ENCODE peak calls at places on chromosomes 5 and 9, in six cellular contexts. K is gastrocnemius medialis, B is heart left ventricle, Q is uterus, V is esophagus squamous epithelium, W is tibial nerve. A is an unnamed sample.

GRCh38 chr5:58905944-58906343 is 323.1 kb downstream of the RAB3C start:
- DNase-seq in K (no peak), B (no peak), Q (no peak), V (no peak), W (no peak), A (no peak)

GRCh38 chr5:759781-760362 is 24.7 kb downstream of the ZDHHC11B start:
- DNase-seq in K (no peak), B (peak; percentile 61), Q (no peak), V (no peak), W (no peak), A (peak; percentile 25)

GRCh38 chr9:85524531-85524930 is 217.2 kb downstream of the AGTPBP1 start:
- DNase-seq in K (no peak), B (no peak), Q (no peak), V (no peak), W (no peak), A (no peak)

GRCh38 chr9:35729101-35729500 is 2.9 kb downstream of the TLN1 start:
- DNase-seq in K (no peak), B (no peak), Q (no peak), V (no peak), W (no peak), A (no peak)

GRCh38 chr9:127858041-127858512 is 3.6 kb upstream of the ENG start:
- DNase-seq in K (no peak), B (peak; percentile 91), Q (peak; percentile 59), V (no peak), W (no peak), A (no peak)

GRCh38 chr9:74858753-74859414 is 28.8 kb downstream of the TRPM6 start:
- DNase-seq in K (no peak), B (no peak), Q (no peak), V (no peak), W (no peak), A (no peak)

GRCh38 chr5:115850771-115851416 is 9.2 kb downstream of the AP3S1 start:
- DNase-seq in K (no peak), B (no peak), Q (no peak), V (no peak), W (no peak), A (no peak)

GRCh38 chr9:113581865-113582697 is 118.6 kb downstream of the RGS3 start:
- DNase-seq in K (peak; percentile 40), B (peak; percentile 88), Q (peak; percentile 61), V (peak; percentile 65), W (peak; percentile 53), A (peak; percentile 84)

GRCh38 chr5:19771174-19771835 is 216.7 kb downstream of the CDH18 start:
- DNase-seq in K (no peak), B (no peak), Q (no peak), V (no peak), W (no peak), A (no peak)

GRCh38 chr5:177367981-177368960 is 10.5 kb downstream of the RGS14 start:
- DNase-seq in K (no peak), B (no peak), Q (no peak), V (no peak), W (no peak), A (peak; percentile 48)

GRCh38 chr5:159971931-159972461 is 36.9 kb upstream of the TTC1 start:
- DNase-seq in K (no peak), B (no peak), Q (no peak), V (no peak), W (no peak), A (no peak)

GRCh38 chr5:5420251-5420650 is 2.2 kb upstream of the ICE1 start:
- DNase-seq in K (no peak), B (no peak), Q (no peak), V (no peak), W (no peak), A (no peak)

GRCh38 chr9:36154213-36154952 is 14.8 kb upstream of the CCIN start:
- DNase-seq in K (no peak), B (no peak), Q (peak; percentile 77), V (no peak), W (no peak), A (no peak)

GRCh38 chr5:143054480-143054941 is 284.3 kb downstream of the ARHGAP26 start:
- DNase-seq in K (no peak), B (no peak), Q (no peak), V (no peak), W (no peak), A (no peak)

GRCh38 chr9:37931586-37931985 is 27.7 kb upstream of the SLC25A51 start:
- DNase-seq in K (no peak), B (no peak), Q (no peak), V (no peak), W (no peak), A (no peak)

GRCh38 chr9:1018121-1018520 is 32.0 kb upstream of the DMRT2 start:
- DNase-seq in K (peak; percentile 9), B (no peak), Q (no peak), V (no peak), W (peak; percentile 16), A (no peak)

GRCh38 chr9:34984049-34984448 is 5.5 kb upstream of the DNAJB5 start:
- DNase-seq in K (no peak), B (no peak), Q (no peak), V (no peak), W (no peak), A (no peak)

GRCh38 chr5:156181656-156182055 is 145.3 kb upstream of the SGCD start:
- DNase-seq in K (no peak), B (no peak), Q (no peak), V (no peak), W (no peak), A (no peak)

GRCh38 chr5:1292139-1292538 is 2.7 kb downstream of the TERT start:
- DNase-seq in K (no peak), B (peak; percentile 16), Q (no peak), V (no peak), W (no peak), A (no peak)

GRCh38 chr9:37026936-37027581 is 7.0 kb downstream of the PAX5 start:
- DNase-seq in K (no peak), B (no peak), Q (no peak), V (no peak), W (no peak), A (no peak)

GRCh38 chr5:163434410-163434866 is 3.0 kb upstream of the CCNG1 start:
- DNase-seq in K (no peak), B (no peak), Q (no peak), V (no peak), W (no peak), A (peak; percentile 34)

GRCh38 chr5:137340899-137341298 is 158.2 kb downstream of the SPOCK1 start:
- DNase-seq in K (no peak), B (no peak), Q (no peak), V (no peak), W (no peak), A (no peak)

GRCh38 chr5:79133121-79133656 is 21.6 kb downstream of the BHMT start:
- DNase-seq in K (no peak), B (no peak), Q (no peak), V (no peak), W (no peak), A (no peak)

GRCh38 chr9:126722922-126723806 is 81.7 kb upstream of the ZBTB43 start:
- DNase-seq in K (no peak), B (peak; percentile 79), Q (peak; percentile 44), V (no peak), W (peak; percentile 7), A (peak; percentile 55)

GRCh38 chr9:4286086-4286485 is 13.8 kb downstream of the GLIS3 start:
- DNase-seq in K (no peak), B (no peak), Q (no peak), V (no peak), W (no peak), A (no peak)

GRCh38 chr5:58107704-58108103 is 352.2 kb downstream of the PLK2 start:
- DNase-seq in K (no peak), B (no peak), Q (no peak), V (no peak), W (no peak), A (no peak)

GRCh38 chr5:124352312-124352711 is 394.1 kb downstream of the ZNF608 start:
- DNase-seq in K (no peak), B (no peak), Q (no peak), V (no peak), W (no peak), A (no peak)

GRCh38 chr9:17191095-17191494 is 56.3 kb downstream of the CNTLN start:
- DNase-seq in K (no peak), B (no peak), Q (no peak), V (no peak), W (no peak), A (no peak)

GRCh38 chr9:127388856-127389238 is 8.1 kb upstream of the SLC2A8 start:
- DNase-seq in K (no peak), B (no peak), Q (no peak), V (no peak), W (no peak), A (no peak)

DNA sequence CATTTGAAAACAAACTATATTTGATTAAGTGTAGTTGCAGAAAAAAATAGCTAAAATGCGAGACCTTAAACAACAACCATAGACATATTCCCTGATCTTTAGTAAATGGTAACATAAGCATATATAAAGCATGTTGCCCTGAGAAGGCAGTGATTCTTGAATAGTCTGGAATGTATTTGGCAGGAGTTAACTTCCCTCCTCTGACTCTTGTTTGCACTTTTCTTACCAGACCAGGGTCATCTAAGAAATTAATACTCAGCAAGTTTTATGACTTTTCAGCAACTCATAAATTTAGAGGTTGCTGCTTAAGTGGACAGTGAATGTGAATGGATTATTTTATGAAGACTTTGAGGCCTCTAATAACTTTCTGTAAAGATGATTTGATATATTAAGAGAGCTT is 55.3 kb upstream of the NUDT12 start:
- DNase-seq in K (no peak), B (no peak), Q (no peak), V (no peak), W (no peak), A (no peak)
- TF ChIP-seq POLR2A in K (no peak), B (no peak), Q (no peak), V (no peak), W (no peak), A (no peak)

GRCh38 chr5:178831049-178831448 is 28.7 kb upstream of the ZNF354B start:
- DNase-seq in K (no peak), B (no peak), Q (no peak), V (no peak), W (no peak), A (no peak)
- TF ChIP-seq CTCF in K (no peak), B (no peak), Q (no peak), V (no peak), W (no peak), A (no peak)

DNA sequence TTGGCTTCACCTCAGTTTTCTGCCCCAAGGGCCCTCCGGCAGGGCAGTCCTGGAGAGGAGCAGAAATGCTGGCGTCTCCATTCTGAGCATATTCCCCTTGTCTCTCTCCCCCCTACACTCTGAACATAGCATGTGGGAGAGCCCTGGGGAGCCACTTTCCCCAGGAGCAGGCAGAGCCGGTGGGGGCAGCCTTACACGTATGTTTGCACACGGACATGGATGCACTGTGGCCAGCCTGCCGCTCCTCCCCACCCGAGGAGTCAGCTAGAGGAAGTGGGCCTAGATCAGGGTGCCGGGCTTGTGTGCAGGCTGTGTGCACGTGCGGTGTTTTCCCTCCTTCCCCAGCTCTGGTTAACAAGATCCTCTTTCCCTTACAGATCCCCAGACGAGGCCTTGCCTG is 25.4 kb upstream of the POMT1 start:
- DNase-seq in K (no peak), B (no peak), Q (no peak), V (no peak), W (no peak), A (no peak)
- TF ChIP-seq POLR2A in K (no peak), B (no peak), Q (no peak), V (no peak), W (no peak), A (no peak)

DNA sequence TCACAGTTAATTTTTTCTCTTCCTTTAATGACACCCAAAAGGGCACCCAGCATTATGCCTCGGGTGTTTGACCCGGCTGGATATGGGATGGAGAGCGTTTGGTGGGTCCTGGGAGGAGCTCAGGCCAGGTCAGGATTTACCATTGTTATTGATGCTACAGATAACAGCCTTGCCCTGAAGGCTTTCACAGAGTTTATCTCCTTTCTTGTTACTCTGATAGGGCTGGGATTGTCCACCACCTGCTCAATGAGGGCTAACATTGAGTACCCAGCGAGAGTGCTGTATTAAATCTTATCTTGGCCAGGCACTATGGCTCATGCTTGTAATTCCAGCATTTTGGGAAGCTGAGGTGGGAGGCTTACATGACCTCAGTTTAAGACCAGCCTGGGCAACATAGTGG is 37.2 kb downstream of the GADD45G start:
- DNase-seq in K (no peak), B (no peak), Q (no peak), V (no peak), W (no peak), A (no peak)
- TF ChIP-seq CTCF in K (no peak), B (no peak), Q (no peak), V (no peak), W (no peak), A (no peak)